ENCODE peak calls at places on chromosomes 12 and 14, in five cellular contexts. C, A, S, F and N are unnamed samples.

GRCh38 chr14:22852599-22852939 is 16.2 kb downstream of the MMP14 start:
- DNase-seq in C (no peak), A (no peak), S (no peak), F (no peak), N (no peak)

GRCh38 chr12:130179191-130179590 is 16.9 kb downstream of the FZD10 start:
- DNase-seq in C (no peak), A (no peak), S (no peak), F (no peak), N (no peak)

GRCh38 chr12:48717252-48717695 is 767 bp upstream of the CCNT1 start:
- DNase-seq in C (no peak), A (no peak), S (no peak), F (no peak), N (no peak)

GRCh38 chr14:41016213-41016612 is 590.5 kb upstream of the LRFN5 start:
- DNase-seq in C (no peak), A (no peak), S (no peak), F (no peak), N (no peak)

GRCh38 chr12:116726749-116727148 is 11.1 kb downstream of the SPRING1 start:
- DNase-seq in C (no peak), A (no peak), S (no peak), F (no peak), N (no peak)

GRCh38 chr12:94304012-94304411 is 155.6 kb downstream of the PLXNC1 start:
- DNase-seq in C (no peak), A (no peak), S (no peak), F (no peak), N (no peak)

GRCh38 chr12:108214486-108214885 is 85.4 kb downstream of the WSCD2 start:
- DNase-seq in C (no peak), A (no peak), S (peak; percentile 0), F (no peak), N (no peak)

GRCh38 chr14:77423423-77423822 is at the start of gene NOXRED1:
- DNase-seq in C (no peak), A (no peak), S (no peak), F (no peak), N (no peak)

GRCh38 chr12:130664252-130664651 is 51.8 kb downstream of the RIMBP2 start:
- DNase-seq in C (no peak), A (no peak), S (no peak), F (no peak), N (no peak)

GRCh38 chr12:57759360-57759980 is 4.6 kb downstream of the MARCHF9 start:
- DNase-seq in C (no peak), A (no peak), S (no peak), F (no peak), N (peak; percentile 50)

GRCh38 chr14:100048786-100049185 is 16.4 kb upstream of the EVL start:
- DNase-seq in C (no peak), A (no peak), S (no peak), F (no peak), N (no peak)

GRCh38 chr14:100078216-100078780 is 13.1 kb downstream of the EVL start:
- DNase-seq in C (no peak), A (no peak), S (no peak), F (no peak), N (no peak)

GRCh38 chr12:96396914-96397313 is 3.3 kb downstream of the CDK17 start:
- DNase-seq in C (no peak), A (no peak), S (no peak), F (no peak), N (no peak)

GRCh38 chr12:131564843-131565242 is 146.0 kb upstream of the SFSWAP start:
- DNase-seq in C (no peak), A (peak; percentile 42), S (no peak), F (no peak), N (no peak)

GRCh38 chr14:47391105-47391504 is 284.3 kb downstream of the MDGA2 start:
- DNase-seq in C (no peak), A (no peak), S (no peak), F (no peak), N (no peak)

GRCh38 chr12:112843272-112843671 is 51.7 kb downstream of the RPH3A start:
- DNase-seq in C (no peak), A (no peak), S (no peak), F (no peak), N (no peak)

GRCh38 chr14:86574026-86574777 is 1044.3 kb downstream of the FLRT2 start:
- DNase-seq in C (no peak), A (no peak), S (peak; percentile 30), F (no peak), N (no peak)

GRCh38 chr14:24938593-24938992 is 111.4 kb downstream of the STXBP6 start:
- DNase-seq in C (no peak), A (no peak), S (peak; percentile 33), F (no peak), N (peak; percentile 75)

GRCh38 chr14:92940543-92940942 is 17.6 kb downstream of the CHGA start:
- DNase-seq in C (no peak), A (no peak), S (no peak), F (no peak), N (no peak)